ENCODE peak calls at places on chromosomes 16 and 17, in four cellular contexts. O is prostate gland, R is D341Med, L is pancreas. P is an unnamed sample.

GRCh38 chr17:72967263-72967962 is 125.1 kb downstream of the SLC39A11 start:
- DNase-seq in O (no peak), R (no peak), L (no peak), P (peak)

GRCh38 chr16:31869511-31870201 is 4.0 kb upstream of the ZNF267 start:
- DNase-seq in O (no peak), R (no peak), L (no peak), P (no peak)

GRCh38 chr16:77686385-77686784 is 35.9 kb upstream of the NUDT7 start:
- DNase-seq in O (no peak), R (no peak), L (no peak), P (no peak)

GRCh38 chr17:77581480-77581879 is 377.0 kb upstream of the TNRC6C start:
- DNase-seq in O (no peak), R (no peak), L (no peak), P (peak)

GRCh38 chr17:57776366-57776765 is 31.3 kb upstream of the CCDC182 start:
- DNase-seq in O (no peak), R (no peak), L (no peak), P (peak)

GRCh38 chr16:2919511-2920255 is 8.0 kb downstream of the FLYWCH1 start:
- DNase-seq in O (peak), R (peak), L (no peak), P (peak)

GRCh38 chr16:81004646-81005353 is 1.9 kb downstream of the CMC2 start:
- DNase-seq in O (peak), R (peak), L (no peak), P (peak)

GRCh38 chr16:85331685-85332084 is 219.4 kb upstream of the CIBAR2 start:
- DNase-seq in O (no peak), R (no peak), L (no peak), P (no peak)

GRCh38 chr16:46996391-46996790 is 22.9 kb upstream of the DNAJA2 start:
- DNase-seq in O (no peak), R (no peak), L (no peak), P (peak)

GRCh38 chr17:3474212-3474611 is 1.6 kb upstream of the ASPA start:
- DNase-seq in O (no peak), R (no peak), L (no peak), P (no peak)

GRCh38 chr17:8190506-8190905 is 526 bp upstream of the BORCS6 start:
- DNase-seq in O (no peak), R (no peak), L (no peak), P (no peak)

GRCh38 chr17:37802061-37802460 is 57.2 kb upstream of the HNF1B start:
- DNase-seq in O (no peak), R (no peak), L (no peak), P (no peak)

GRCh38 chr17:798246-798645 is 16.1 kb downstream of the MRM3 start:
- DNase-seq in O (no peak), R (no peak), L (no peak), P (peak)

GRCh38 chr17:59121901-59122480 is 15.3 kb upstream of the TRIM37 start:
- DNase-seq in O (no peak), R (no peak), L (no peak), P (no peak)

GRCh38 chr17:78944956-78945355 is 19.8 kb upstream of the TIMP2 start:
- DNase-seq in O (no peak), R (no peak), L (no peak), P (no peak)

GRCh38 chr17:65627892-65628622 is 66.6 kb upstream of the AXIN2 start:
- DNase-seq in O (peak), R (no peak), L (no peak), P (no peak)

GRCh38 chr16:22250522-22250921 is 44.4 kb downstream of the EEF2K start:
- DNase-seq in O (no peak), R (no peak), L (no peak), P (no peak)

GRCh38 chr17:76527430-76528111 is 9.9 kb downstream of the CYGB start:
- DNase-seq in O (no peak), R (no peak), L (peak), P (no peak)

GRCh38 chr17:29596811-29597210 is 3.9 kb downstream of the ANKRD13B start:
- DNase-seq in O (no peak), R (no peak), L (peak), P (no peak)

GRCh38 chr17:71500761-71501555 is 619.9 kb upstream of the SOX9 start:
- DNase-seq in O (no peak), R (no peak), L (no peak), P (no peak)

GRCh38 chr17:63967953-63968352 is 4.8 kb downstream of the SCN4A start:
- DNase-seq in O (no peak), R (no peak), L (no peak), P (no peak)

GRCh38 chr16:80208015-80208414 is 332.8 kb upstream of the DYNLRB2 start:
- DNase-seq in O (peak), R (no peak), L (no peak), P (no peak)

GRCh38 chr16:2520784-2521577 is 810 bp downstream of the AMDHD2 start:
- DNase-seq in O (no peak), R (peak), L (peak), P (no peak)

GRCh38 chr16:3306078-3306477 is 781 bp downstream of the ZNF75A start:
- DNase-seq in O (no peak), R (no peak), L (no peak), P (no peak)

GRCh38 chr16:85396879-85397871 is 215.9 kb upstream of the GSE1 start:
- DNase-seq in O (no peak), R (peak), L (peak), P (peak)

GRCh38 chr17:63477471-63478440 is 895 bp downstream of the ACE start:
- DNase-seq in O (no peak), R (no peak), L (peak), P (peak)

GRCh38 chr16:30874821-30875717 is 18.8 kb downstream of the BCL7C start:
- DNase-seq in O (peak), R (peak), L (peak), P (peak)

GRCh38 chr17:6868579-6868978 is 37.0 kb upstream of the TEKT1 start:
- DNase-seq in O (no peak), R (no peak), L (no peak), P (no peak)

GRCh38 chr16:17803625-17804410 is 333.1 kb upstream of the XYLT1 start:
- DNase-seq in O (no peak), R (no peak), L (no peak), P (no peak)

GRCh38 chr16:88309905-88310259 is 72.9 kb upstream of the ZNF469 start:
- DNase-seq in O (no peak), R (no peak), L (peak), P (no peak)

GRCh38 chr16:4537376-4538066 is 1.1 kb downstream of the CDIP1 start:
- DNase-seq in O (peak), R (peak), L (peak), P (peak)

GRCh38 chr16:50646345-50646744 is 34.8 kb downstream of the SNX20 start:
- DNase-seq in O (no peak), R (no peak), L (no peak), P (no peak)

GRCh38 chr16:57660715-57661463 is 7.2 kb upstream of the ADGRG3 start:
- DNase-seq in O (no peak), R (no peak), L (no peak), P (no peak)

GRCh38 chr16:82672676-82673075 is 45.9 kb downstream of the CDH13 start:
- DNase-seq in O (no peak), R (no peak), L (no peak), P (no peak)

P was measured in NCI-H82.